ENCODE peak calls at places on chromosomes 5 and 9, in six cellular contexts. N is sigmoid colon, K is SK-N-SH, R is breast epithelium, Y is hepatocyte, E is uterus. Q is an unnamed sample.

GRCh38 chr5:67221487-67222242 is 25.1 kb upstream of the CD180 start:
- DNase-seq in N (no peak), K (no peak), R (no peak), Y (no peak), E (no peak), Q (no peak)

GRCh38 chr9:83307051-83307724 is 231.0 kb downstream of the FRMD3 start:
- DNase-seq in N (no peak), K (no peak), R (no peak), Y (no peak), E (no peak), Q (no peak)

GRCh38 chr9:99948896-99949295 is 42.4 kb downstream of the STX17 start:
- DNase-seq in N (no peak), K (no peak), R (no peak), Y (no peak), E (no peak), Q (no peak)

GRCh38 chr9:134209731-134210311 is 45.5 kb upstream of the RNU6ATAC start:
- DNase-seq in N (peak; percentile 64), K (peak; percentile 4), R (no peak), Y (no peak), E (peak; percentile 13), Q (no peak)

GRCh38 chr5:72455477-72455876 is 51.7 kb downstream of the ZNF366 start:
- DNase-seq in N (no peak), K (no peak), R (no peak), Y (no peak), E (no peak), Q (no peak)

GRCh38 chr5:12023614-12024241 is 119.5 kb upstream of the CTNND2 start:
- DNase-seq in N (no peak), K (peak; percentile 6), R (no peak), Y (peak; percentile 71), E (no peak), Q (no peak)

GRCh38 chr9:110143969-110144545 is 63.9 kb downstream of the C9orf152 start:
- DNase-seq in N (no peak), K (no peak), R (no peak), Y (no peak), E (no peak), Q (no peak)

GRCh38 chr5:111447099-111447498 is 65.2 kb downstream of the STARD4 start:
- DNase-seq in N (no peak), K (no peak), R (no peak), Y (no peak), E (no peak), Q (no peak)

GRCh38 chr5:40333459-40334241 is 346.1 kb upstream of the PTGER4 start:
- DNase-seq in N (no peak), K (no peak), R (no peak), Y (no peak), E (no peak), Q (peak; percentile 7)

GRCh38 chr5:14508046-14508445 is 73.5 kb upstream of the OTULINL start:
- DNase-seq in N (no peak), K (no peak), R (no peak), Y (no peak), E (no peak), Q (no peak)

GRCh38 chr5:14900661-14901461 is 29.3 kb upstream of the ANKH start:
- DNase-seq in N (no peak), K (peak; percentile 32), R (no peak), Y (no peak), E (no peak), Q (peak; percentile 57)

GRCh38 chr5:100424017-100424416 is 111.2 kb upstream of the FAM174A start:
- DNase-seq in N (no peak), K (no peak), R (no peak), Y (no peak), E (no peak), Q (peak; percentile 10)

GRCh38 chr9:4573634-4574391 is 83.5 kb downstream of the SLC1A1 start:
- DNase-seq in N (no peak), K (no peak), R (no peak), Y (no peak), E (no peak), Q (no peak)

GRCh38 chr5:157470616-157471015 is 10.6 kb downstream of the NIPAL4 start:
- DNase-seq in N (no peak), K (no peak), R (no peak), Y (no peak), E (no peak), Q (no peak)

GRCh38 chr5:132467292-132467984 is 23.1 kb downstream of the IRF1 start:
- DNase-seq in N (peak; percentile 39), K (no peak), R (no peak), Y (no peak), E (no peak), Q (no peak)

GRCh38 chr9:114722937-114723620 is 41.1 kb upstream of the TEX48 start:
- DNase-seq in N (no peak), K (no peak), R (no peak), Y (no peak), E (no peak), Q (no peak)

GRCh38 chr5:135466178-135467050 is 14.3 kb upstream of the TIFAB start:
- DNase-seq in N (peak; percentile 87), K (peak; percentile 94), R (peak; percentile 45), Y (peak; percentile 90), E (peak; percentile 44), Q (peak; percentile 60)

GRCh38 chr9:86720893-86721698 is 226.2 kb downstream of the GAS1 start:
- DNase-seq in N (no peak), K (no peak), R (peak; percentile 39), Y (no peak), E (no peak), Q (no peak)

GRCh38 chr5:141704782-141705297 is 22.8 kb upstream of the ARAP3 start:
- DNase-seq in N (no peak), K (no peak), R (no peak), Y (no peak), E (no peak), Q (no peak)

GRCh38 chr5:141707535-141707934 is 25.5 kb upstream of the ARAP3 start:
- DNase-seq in N (no peak), K (no peak), R (no peak), Y (no peak), E (no peak), Q (no peak)

GRCh38 chr5:141701341-141702119 is 19.5 kb upstream of the ARAP3 start:
- DNase-seq in N (no peak), K (no peak), R (no peak), Y (no peak), E (no peak), Q (no peak)

GRCh38 chr5:141705503-141705902 is 23.5 kb upstream of the ARAP3 start:
- DNase-seq in N (no peak), K (no peak), R (no peak), Y (no peak), E (no peak), Q (no peak)

DNA sequence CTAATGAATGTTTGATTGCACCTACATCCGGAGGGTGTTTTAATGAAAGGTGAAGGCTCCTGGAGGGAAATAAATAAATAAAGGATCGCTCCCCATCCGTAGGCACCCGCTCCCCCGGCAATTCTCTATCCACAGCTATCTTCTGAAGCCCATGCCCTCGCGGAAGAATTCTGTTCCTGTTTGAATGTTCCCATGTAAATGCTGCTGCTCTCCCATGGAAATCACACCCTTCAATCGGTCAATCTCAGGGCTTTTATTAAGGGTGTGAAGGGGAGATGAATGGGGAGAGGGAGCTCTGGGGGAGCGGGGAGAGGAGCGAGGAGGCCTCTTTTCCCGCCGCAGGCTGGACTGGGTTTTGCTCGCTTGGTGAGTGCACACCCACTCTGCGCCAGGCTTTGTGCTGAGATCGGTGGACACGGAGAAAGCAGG is 21.1 kb upstream of the ARAP3 start:
- DNase-seq in N (no peak), K (no peak), R (no peak), Y (no peak), E (no peak), Q (no peak)
- H3K4me3 ChIP-seq in N (no peak overlapping the region), K (no peak overlapping the region), R (peak overlapping the region; percentile 66), Y (peak overlapping the region; percentile 58), E (no peak overlapping the region), Q (peak overlapping the region; percentile 26)

DNA sequence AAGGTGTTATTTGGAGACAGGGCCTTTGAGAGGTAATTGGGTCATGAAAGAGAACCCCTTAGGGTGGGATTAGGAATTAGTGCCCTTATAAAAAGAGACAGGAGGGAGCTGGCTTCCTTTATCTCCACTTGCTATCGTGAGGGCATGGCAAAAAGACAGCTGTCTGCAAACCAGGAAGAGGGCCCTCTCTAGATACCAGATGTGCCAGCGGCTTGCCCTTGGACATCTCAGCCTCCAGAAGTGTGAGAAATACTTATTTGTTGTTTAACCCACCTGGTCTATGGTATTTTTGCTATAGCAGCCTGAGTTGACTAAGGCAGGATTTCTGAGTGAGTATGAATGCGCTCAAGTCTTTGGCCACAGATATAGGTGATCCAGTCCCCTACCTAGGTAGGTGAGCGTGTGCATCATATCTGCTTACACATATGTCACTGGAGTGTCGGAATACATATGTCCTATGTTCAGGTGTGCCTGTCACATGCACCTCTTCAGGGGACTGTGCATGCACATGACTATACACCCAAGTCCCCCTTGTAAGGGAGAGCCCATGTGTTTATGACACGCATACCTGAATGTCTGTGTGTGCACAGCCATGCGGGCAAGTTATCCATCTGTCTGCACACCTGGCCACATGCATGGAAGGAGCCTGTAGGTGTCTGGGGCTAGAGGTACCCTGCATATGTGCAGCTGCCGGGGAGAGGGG is 817 bp upstream of the RGS14 start:
- DNase-seq in N (no peak), K (no peak), R (no peak), Y (no peak), E (no peak), Q (no peak)
- H3K4me3 ChIP-seq in N (no peak overlapping the region), K (no peak overlapping the region), R (no peak overlapping the region), Y (no peak overlapping the region), E (no peak overlapping the region), Q (no peak overlapping the region)

GRCh38 chr9:111898331-111899096 is 1.9 kb downstream of the UGCG start:
- DNase-seq in N (no peak), K (no peak), R (no peak), Y (no peak), E (no peak), Q (no peak)
- H3K4me3 ChIP-seq in N (peak overlapping the region; percentile 87), K (peak overlapping the region; percentile 89), R (peak overlapping the region; percentile 94), Y (peak overlapping the region; percentile 50), E (peak overlapping the region; percentile 71), Q (peak overlapping the region; percentile 98)

DNA sequence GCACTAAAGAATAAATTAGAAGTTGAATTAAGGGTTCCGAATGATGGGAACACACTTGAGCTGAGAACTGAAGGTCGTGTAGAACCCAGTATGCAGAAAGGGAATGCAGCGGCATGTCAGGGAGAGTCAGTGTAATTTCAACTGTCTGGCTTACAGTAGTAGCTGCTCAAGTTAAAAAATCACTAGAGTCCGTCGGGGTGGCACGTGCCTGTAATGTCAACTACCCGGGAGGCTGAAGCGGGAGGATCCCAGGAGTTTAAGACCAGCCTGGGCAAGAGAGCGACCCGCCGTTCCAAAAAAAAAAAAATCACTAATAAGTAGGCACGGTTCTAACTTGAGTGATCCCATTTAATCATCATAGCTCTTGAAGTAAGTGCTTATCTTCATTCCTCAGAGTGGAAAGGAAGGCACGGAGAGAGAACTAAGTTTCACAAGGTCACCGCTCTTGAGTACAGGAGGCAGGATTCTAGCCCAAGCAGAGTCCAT is 935 bp downstream of the RMRP start:
- DNase-seq in N (no peak), K (no peak), R (no peak), Y (peak; percentile 59), E (peak; percentile 33), Q (no peak)
- H3K4me3 ChIP-seq in N (peak overlapping the region; percentile 30), K (peak overlapping the region; percentile 42), R (peak overlapping the region; percentile 96), Y (no peak overlapping the region), E (peak overlapping the region; percentile 100), Q (peak overlapping the region; percentile 27)